ENCODE peak calls at places on chromosomes 2 and 18, in nine cellular contexts. T, Q, M, W, Y, I, L, F and P are unnamed samples.

GRCh38 chr2:210577263-210578071 is 21.1 kb downstream of the CPS1 start:
- DNase-seq in W (peak; percentile 49), M (no peak), F (no peak), Q (peak; percentile 16), Y (no peak), L (peak; percentile 20), T (peak; percentile 54), I (peak; percentile 72), P (no peak)

GRCh38 chr2:237264480-237265219 is 149.3 kb downstream of the COL6A3 start:
- DNase-seq in I (no peak), Y (no peak), T (no peak), M (no peak), W (no peak), L (peak; percentile 90), F (no peak), Q (no peak), P (no peak)

GRCh38 chr2:133420748-133421147 is 147.5 kb downstream of the NCKAP5 start:
- DNase-seq in F (no peak), Y (no peak), M (no peak), T (no peak), Q (no peak), L (no peak), W (no peak), I (no peak), P (no peak)

GRCh38 chr2:150585221-150585971 is 97.9 kb upstream of the RND3 start:
- DNase-seq in Y (no peak), W (no peak), F (no peak), M (no peak), T (no peak), I (no peak), Q (no peak), L (no peak), P (no peak)

GRCh38 chr2:32933756-32934095 is 13.0 kb upstream of the LTBP1 start:
- DNase-seq in W (no peak), Q (no peak), T (no peak), M (no peak), L (no peak), F (no peak), Y (no peak), I (no peak), P (no peak)

GRCh38 chr2:219119422-219120043 is 41.1 kb downstream of the NHEJ1 start:
- DNase-seq in T (peak; percentile 83), Q (peak; percentile 45), M (peak; percentile 43), L (peak; percentile 45), Y (peak; percentile 70), F (peak; percentile 77), W (peak; percentile 85), I (peak; percentile 34), P (peak; percentile 57)

GRCh38 chr2:11152591-11152990 is 2.7 kb upstream of the SLC66A3 start:
- DNase-seq in Q (no peak), Y (no peak), T (no peak), M (no peak), I (no peak), W (no peak), L (no peak), F (no peak), P (no peak)

GRCh38 chr18:59096098-59096779 is 43.4 kb upstream of the SEC11C start:
- DNase-seq in Y (no peak), I (no peak), M (no peak), Q (peak; percentile 29), F (no peak), W (no peak), T (peak; percentile 25), L (no peak), P (no peak)

GRCh38 chr2:138237657-138238384 is 263.7 kb upstream of the SPOPL start:
- DNase-seq in M (no peak), Q (no peak), W (peak; percentile 3), I (no peak), F (no peak), Y (peak; percentile 6), T (peak; percentile 18), L (no peak), P (no peak)

GRCh38 chr2:85310330-85310729 is 17.5 kb downstream of the TGOLN2 start:
- DNase-seq in M (no peak), I (no peak), W (no peak), Q (no peak), L (no peak), Y (no peak), T (no peak), F (no peak), P (no peak)

GRCh38 chr2:147888665-147889064 is 43.8 kb downstream of the ACVR2A start:
- DNase-seq in W (no peak), Y (no peak), I (no peak), F (no peak), T (no peak), M (no peak), Q (no peak), L (no peak), P (no peak)

GRCh38 chr18:57029761-57030160 is 117.1 kb upstream of the BOD1L2 start:
- DNase-seq in L (no peak), Y (no peak), I (no peak), T (no peak), W (no peak), F (no peak), M (no peak), Q (no peak), P (no peak)

GRCh38 chr18:29849145-29849544 is 1193.4 kb downstream of the DSC3 start:
- DNase-seq in T (no peak), I (no peak), F (no peak), M (no peak), L (no peak), Q (no peak), W (no peak), Y (no peak), P (no peak)

GRCh38 chr18:48672671-48673340 is 134.0 kb downstream of the CTIF start:
- DNase-seq in L (no peak), T (no peak), Y (no peak), Q (no peak), M (no peak), W (no peak), F (no peak), I (no peak), P (no peak)

GRCh38 chr2:127197475-127198385 is 22.4 kb downstream of the CYP27C1 start:
- DNase-seq in W (peak; percentile 84), T (peak; percentile 85), Q (peak; percentile 7), M (peak; percentile 23), I (peak; percentile 73), Y (peak; percentile 46), L (no peak), F (peak; percentile 71), P (peak; percentile 55)